ENCODE peak calls at places on chromosomes 16 and 17, in seven cellular contexts. One of them, this sample, is unnamed.
A peak's percentile ranks its signal among the peaks of the same experiment; 100 is the strongest.

GRCh38 chr17:44797809-44798208 is 32.3 kb downstream of the GJC1 start:
- DNase-seq in colonic mucosa: no peak
- DNase-seq in CD8-positive, alpha-beta T cell: no peak
- DNase-seq in hepatocyte: no peak
- DNase-seq in psoas muscle: no peak
- DNase-seq in H1: no peak
- DNase-seq in fibroblast of lung: peak; percentile 43
- DNase-seq in this sample: no peak

GRCh38 chr16:51302042-51302441 is 151.0 kb upstream of the SALL1 start:
- DNase-seq in CD8-positive, alpha-beta T cell: no peak
- DNase-seq in H1: no peak
- DNase-seq in colonic mucosa: no peak
- DNase-seq in hepatocyte: no peak
- DNase-seq in psoas muscle: no peak
- DNase-seq in fibroblast of lung: no peak
- DNase-seq in this sample: no peak

GRCh38 chr17:19766421-19767270 is 18.5 kb upstream of the ALDH3A1 start:
- DNase-seq in psoas muscle: peak; percentile 91
- DNase-seq in CD8-positive, alpha-beta T cell: peak; percentile 90
- DNase-seq in colonic mucosa: peak; percentile 85
- DNase-seq in hepatocyte: peak; percentile 85
- DNase-seq in H1: peak; percentile 49
- DNase-seq in fibroblast of lung: peak; percentile 53
- DNase-seq in this sample: peak; percentile 74

GRCh38 chr17:10844667-10845387 is 6.9 kb upstream of the PIRT start:
- DNase-seq in CD8-positive, alpha-beta T cell: peak; percentile 82
- DNase-seq in fibroblast of lung: peak; percentile 66
- DNase-seq in hepatocyte: peak; percentile 90
- DNase-seq in psoas muscle: peak; percentile 84
- DNase-seq in colonic mucosa: peak; percentile 90
- DNase-seq in H1: peak; percentile 46
- DNase-seq in this sample: peak; percentile 79

GRCh38 chr17:2438823-2439222 is 38.0 kb upstream of the MNT start:
- DNase-seq in colonic mucosa: no peak
- DNase-seq in hepatocyte: no peak
- DNase-seq in CD8-positive, alpha-beta T cell: no peak
- DNase-seq in H1: no peak
- DNase-seq in psoas muscle: no peak
- DNase-seq in fibroblast of lung: peak; percentile 85
- DNase-seq in this sample: no peak

GRCh38 chr16:12009462-12009861 is 32.9 kb downstream of the SNX29 start:
- DNase-seq in CD8-positive, alpha-beta T cell: peak; percentile 54
- DNase-seq in colonic mucosa: no peak
- DNase-seq in hepatocyte: no peak
- DNase-seq in fibroblast of lung: no peak
- DNase-seq in psoas muscle: no peak
- DNase-seq in H1: no peak
- DNase-seq in this sample: no peak

GRCh38 chr16:46949216-46949892 is 24.1 kb downstream of the DNAJA2 start:
- DNase-seq in colonic mucosa: no peak
- DNase-seq in H1: no peak
- DNase-seq in psoas muscle: no peak
- DNase-seq in CD8-positive, alpha-beta T cell: no peak
- DNase-seq in fibroblast of lung: no peak
- DNase-seq in hepatocyte: no peak
- DNase-seq in this sample: no peak

GRCh38 chr17:20996724-20997615 is 45.8 kb downstream of the USP22 start:
- DNase-seq in CD8-positive, alpha-beta T cell: no peak
- DNase-seq in psoas muscle: peak; percentile 53
- DNase-seq in fibroblast of lung: no peak
- DNase-seq in H1: no peak
- DNase-seq in hepatocyte: peak; percentile 8
- DNase-seq in colonic mucosa: no peak
- DNase-seq in this sample: no peak

GRCh38 chr17:32523017-32523680 is 36.4 kb downstream of the CDK5R1 start:
- DNase-seq in H1: no peak
- DNase-seq in CD8-positive, alpha-beta T cell: no peak
- DNase-seq in fibroblast of lung: no peak
- DNase-seq in psoas muscle: no peak
- DNase-seq in hepatocyte: no peak
- DNase-seq in colonic mucosa: no peak
- DNase-seq in this sample: no peak

GRCh38 chr17:81983011-81983638 is 5.7 kb downstream of the ASPSCR1 start:
- DNase-seq in H1: no peak
- DNase-seq in fibroblast of lung: no peak
- DNase-seq in colonic mucosa: no peak
- DNase-seq in psoas muscle: peak; percentile 46
- DNase-seq in hepatocyte: no peak
- DNase-seq in CD8-positive, alpha-beta T cell: no peak
- DNase-seq in this sample: no peak

GRCh38 chr17:574061-574460 is 140.6 kb downstream of the VPS53 start:
- DNase-seq in fibroblast of lung: peak; percentile 51
- DNase-seq in psoas muscle: no peak
- DNase-seq in CD8-positive, alpha-beta T cell: no peak
- DNase-seq in colonic mucosa: no peak
- DNase-seq in hepatocyte: peak; percentile 17
- DNase-seq in H1: no peak
- DNase-seq in this sample: no peak

GRCh38 chr17:17119533-17119932 is 77.3 kb downstream of the MPRIP start:
- DNase-seq in psoas muscle: peak; percentile 54
- DNase-seq in CD8-positive, alpha-beta T cell: peak; percentile 74
- DNase-seq in H1: no peak
- DNase-seq in fibroblast of lung: peak; percentile 76
- DNase-seq in colonic mucosa: peak; percentile 70
- DNase-seq in hepatocyte: no peak
- DNase-seq in this sample: peak; percentile 51

GRCh38 chr16:77618951-77619350 is 103.4 kb upstream of the NUDT7 start:
- DNase-seq in hepatocyte: no peak
- DNase-seq in CD8-positive, alpha-beta T cell: no peak
- DNase-seq in fibroblast of lung: no peak
- DNase-seq in H1: no peak
- DNase-seq in colonic mucosa: no peak
- DNase-seq in psoas muscle: no peak
- DNase-seq in this sample: no peak

GRCh38 chr17:8836821-8837426 is 30.6 kb downstream of the PIK3R6 start:
- DNase-seq in colonic mucosa: peak; percentile 10
- DNase-seq in fibroblast of lung: no peak
- DNase-seq in CD8-positive, alpha-beta T cell: peak; percentile 41
- DNase-seq in psoas muscle: no peak
- DNase-seq in hepatocyte: no peak
- DNase-seq in H1: no peak
- DNase-seq in this sample: no peak

GRCh38 chr17:52032454-52032853 is 126.1 kb downstream of the CA10 start:
- DNase-seq in CD8-positive, alpha-beta T cell: no peak
- DNase-seq in H1: no peak
- DNase-seq in hepatocyte: no peak
- DNase-seq in colonic mucosa: peak; percentile 22
- DNase-seq in psoas muscle: no peak
- DNase-seq in fibroblast of lung: no peak
- DNase-seq in this sample: no peak

GRCh38 chr17:56604691-56605090 is 11.2 kb downstream of the NOG start:
- DNase-seq in H1: no peak
- DNase-seq in colonic mucosa: no peak
- DNase-seq in hepatocyte: no peak
- DNase-seq in CD8-positive, alpha-beta T cell: no peak
- DNase-seq in fibroblast of lung: no peak
- DNase-seq in psoas muscle: no peak
- DNase-seq in this sample: no peak

GRCh38 chr16:68037820-68038597 is 14.9 kb downstream of the DUS2 start:
- DNase-seq in psoas muscle: no peak
- DNase-seq in CD8-positive, alpha-beta T cell: no peak
- DNase-seq in H1: no peak
- DNase-seq in fibroblast of lung: no peak
- DNase-seq in hepatocyte: no peak
- DNase-seq in colonic mucosa: no peak
- DNase-seq in this sample: no peak

GRCh38 chr17:2222901-2223616 is 80.5 kb downstream of the SMG6 start:
- DNase-seq in colonic mucosa: peak; percentile 44
- DNase-seq in fibroblast of lung: peak; percentile 83
- DNase-seq in hepatocyte: peak; percentile 62
- DNase-seq in CD8-positive, alpha-beta T cell: peak; percentile 68
- DNase-seq in psoas muscle: peak; percentile 84
- DNase-seq in H1: no peak
- DNase-seq in this sample: no peak

GRCh38 chr16:88667496-88667895 is 4.6 kb upstream of the MVD start:
- DNase-seq in H1: no peak
- DNase-seq in hepatocyte: no peak
- DNase-seq in colonic mucosa: no peak
- DNase-seq in psoas muscle: no peak
- DNase-seq in fibroblast of lung: no peak
- DNase-seq in CD8-positive, alpha-beta T cell: no peak
- DNase-seq in this sample: no peak

GRCh38 chr17:17880577-17881196 is 43.9 kb upstream of the SREBF1 start:
- DNase-seq in psoas muscle: no peak
- DNase-seq in H1: no peak
- DNase-seq in hepatocyte: no peak
- DNase-seq in colonic mucosa: no peak
- DNase-seq in CD8-positive, alpha-beta T cell: no peak
- DNase-seq in fibroblast of lung: no peak
- DNase-seq in this sample: no peak

GRCh38 chr17:10234033-10234432 is 35.6 kb upstream of the GAS7 start:
- DNase-seq in H1: no peak
- DNase-seq in colonic mucosa: no peak
- DNase-seq in fibroblast of lung: no peak
- DNase-seq in CD8-positive, alpha-beta T cell: no peak
- DNase-seq in psoas muscle: no peak
- DNase-seq in hepatocyte: no peak
- DNase-seq in this sample: no peak

GRCh38 chr16:71883193-71883848 is 661 bp downstream of the ZNF821 start:
- DNase-seq in hepatocyte: peak; percentile 72
- DNase-seq in colonic mucosa: peak; percentile 70
- DNase-seq in H1: no peak
- DNase-seq in CD8-positive, alpha-beta T cell: peak; percentile 60
- DNase-seq in psoas muscle: peak; percentile 60
- DNase-seq in fibroblast of lung: no peak
- DNase-seq in this sample: peak; percentile 55

GRCh38 chr17:8360260-8360659 is 16.2 kb downstream of the KRABD2 start:
- DNase-seq in colonic mucosa: no peak
- DNase-seq in fibroblast of lung: no peak
- DNase-seq in CD8-positive, alpha-beta T cell: no peak
- DNase-seq in psoas muscle: no peak
- DNase-seq in H1: no peak
- DNase-seq in hepatocyte: no peak
- DNase-seq in this sample: no peak

DNA sequence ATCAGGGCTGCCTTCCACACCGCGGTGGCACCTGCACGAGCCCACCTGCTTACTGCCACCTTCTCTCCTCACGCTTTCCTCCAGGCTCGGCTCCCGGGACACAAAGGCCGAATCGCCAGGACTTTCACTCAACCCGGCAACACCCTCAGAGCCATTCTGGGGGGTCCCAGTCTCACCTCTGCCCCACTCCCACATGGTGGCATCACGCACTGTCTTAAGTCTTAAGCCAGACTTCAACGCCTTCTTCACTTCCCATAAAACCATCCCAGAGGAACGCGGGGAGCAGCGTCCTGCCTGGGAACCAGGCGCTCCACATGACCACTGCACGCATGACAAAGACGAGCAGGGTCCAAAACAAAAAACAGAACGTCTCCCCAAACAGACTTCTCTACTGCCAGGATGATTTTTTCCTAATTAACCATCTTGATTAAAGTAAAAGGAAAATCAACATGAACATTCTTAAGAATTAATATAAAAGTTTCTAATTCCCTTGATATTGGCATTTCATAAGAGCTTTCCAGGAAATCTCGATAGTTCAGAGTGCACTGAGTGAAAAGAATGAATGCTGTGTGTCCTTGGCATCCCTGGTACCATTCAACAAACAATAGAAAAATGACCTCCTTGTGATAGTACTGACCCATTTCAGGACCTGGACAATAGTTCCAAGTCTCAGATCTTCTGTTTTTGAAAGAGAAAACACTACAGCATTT is 2.6 kb downstream of the CANT1 start:
- DNase-seq in CD8-positive, alpha-beta T cell: no peak
- DNase-seq in H1: no peak
- DNase-seq in psoas muscle: no peak
- DNase-seq in fibroblast of lung: no peak
- DNase-seq in colonic mucosa: no peak
- DNase-seq in hepatocyte: no peak
- DNase-seq in this sample: no peak
- H3K27ac ChIP-seq in CD8-positive, alpha-beta T cell: no peak overlapping the region
- H3K27ac ChIP-seq in H1: no peak overlapping the region
- H3K27ac ChIP-seq in psoas muscle: no peak overlapping the region
- H3K27ac ChIP-seq in fibroblast of lung: no peak overlapping the region
- H3K27ac ChIP-seq in colonic mucosa: peak overlapping the region; percentile 92
- H3K27ac ChIP-seq in hepatocyte: no peak overlapping the region
- H3K27ac ChIP-seq in this sample: no peak overlapping the region

GRCh38 chr16:3457434-3458252 is 14.2 kb downstream of the NAA60 start:
- DNase-seq in H1: peak; percentile 62
- DNase-seq in fibroblast of lung: peak; percentile 86
- DNase-seq in psoas muscle: peak; percentile 97
- DNase-seq in hepatocyte: peak; percentile 97
- DNase-seq in CD8-positive, alpha-beta T cell: peak; percentile 93
- DNase-seq in colonic mucosa: peak; percentile 86
- DNase-seq in this sample: peak; percentile 88
- TF ChIP-seq CTCF in H1: peak; percentile 72
- TF ChIP-seq CTCF in fibroblast of lung: peak; percentile 25
- TF ChIP-seq CTCF in psoas muscle: peak; percentile 57
- TF ChIP-seq CTCF in hepatocyte: peak; percentile 41
- TF ChIP-seq CTCF in CD8-positive, alpha-beta T cell: peak; percentile 49
- TF ChIP-seq CTCF in colonic mucosa: peak; percentile 33
- TF ChIP-seq CTCF in this sample: peak; percentile 28

DNA sequence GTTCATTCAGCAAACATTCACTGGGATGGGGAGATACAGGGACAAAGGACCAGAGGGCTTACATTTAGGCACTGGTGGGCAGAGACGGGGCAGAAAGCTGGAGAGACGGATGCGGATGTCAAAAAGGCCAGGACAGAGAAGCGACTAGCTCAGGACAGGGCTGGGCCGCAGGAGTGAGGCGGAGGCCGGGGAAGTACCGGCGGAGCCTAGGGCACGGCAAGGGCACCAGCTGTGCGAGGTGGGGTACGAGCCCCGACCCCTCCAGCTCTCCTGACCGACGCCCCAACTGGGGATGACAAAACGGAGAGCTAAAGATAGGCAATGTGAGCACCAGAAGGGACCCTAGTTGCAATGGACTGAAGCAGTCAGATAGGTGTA is 3.9 kb upstream of the SGCA start:
- DNase-seq in fibroblast of lung: no peak
- DNase-seq in CD8-positive, alpha-beta T cell: no peak
- DNase-seq in H1: no peak
- DNase-seq in hepatocyte: no peak
- DNase-seq in psoas muscle: peak; percentile 31
- DNase-seq in colonic mucosa: no peak
- DNase-seq in this sample: peak; percentile 76
- H3K27ac ChIP-seq in fibroblast of lung: no peak overlapping the region
- H3K27ac ChIP-seq in CD8-positive, alpha-beta T cell: peak overlapping the region; percentile 43
- H3K27ac ChIP-seq in H1: no peak overlapping the region
- H3K27ac ChIP-seq in hepatocyte: no peak overlapping the region
- H3K27ac ChIP-seq in psoas muscle: peak overlapping the region; percentile 66
- H3K27ac ChIP-seq in colonic mucosa: no peak overlapping the region
- H3K27ac ChIP-seq in this sample: peak overlapping the region; percentile 73

DNA sequence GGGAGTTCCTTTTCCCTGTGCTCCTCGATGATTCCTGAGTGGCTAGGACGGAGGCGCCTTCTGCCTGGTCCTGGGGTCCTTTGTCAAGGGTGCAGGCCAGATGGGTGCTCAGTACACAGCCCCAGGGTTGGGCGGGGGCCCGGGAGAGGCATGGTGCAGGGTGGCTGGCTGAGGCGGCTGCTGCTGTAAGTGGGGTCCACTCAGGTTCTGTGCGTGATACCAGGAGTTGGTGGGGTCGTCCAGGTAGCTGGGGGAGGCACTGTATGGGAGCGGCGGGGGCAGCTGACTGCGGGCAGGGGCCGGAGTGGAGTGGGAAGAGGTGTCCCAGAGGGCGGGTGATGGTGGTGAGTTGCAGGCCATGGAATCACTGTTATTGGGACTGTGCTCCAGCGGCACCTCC is 3.6 kb downstream of the DLX3 start:
- DNase-seq in psoas muscle: no peak
- DNase-seq in CD8-positive, alpha-beta T cell: no peak
- DNase-seq in fibroblast of lung: no peak
- DNase-seq in hepatocyte: no peak
- DNase-seq in colonic mucosa: no peak
- DNase-seq in H1: no peak
- DNase-seq in this sample: no peak
- TF ChIP-seq CTCF in psoas muscle: no peak
- TF ChIP-seq CTCF in CD8-positive, alpha-beta T cell: no peak
- TF ChIP-seq CTCF in fibroblast of lung: no peak
- TF ChIP-seq CTCF in hepatocyte: no peak
- TF ChIP-seq CTCF in colonic mucosa: no peak
- TF ChIP-seq CTCF in H1: no peak
- TF ChIP-seq CTCF in this sample: no peak